ENCODE peak calls at places on chromosome 22, in five cellular contexts. E, H, L, P and Z are unnamed samples.

GRCh38 chr22:31945478-31945815 is 1.1 kb downstream of the YWHAH start:
- DNase-seq in P (no peak), H (no peak), E (no peak), L (no peak), Z (no peak)

GRCh38 chr22:23538502-23538860 is 41.6 kb downstream of the IGLL1 start:
- DNase-seq in H (no peak), P (no peak), E (no peak), L (no peak), Z (no peak)

GRCh38 chr22:31082606-31083376 is 1.7 kb downstream of the SMTN start:
- DNase-seq in L (peak; percentile 81), P (peak; percentile 64), E (no peak), H (no peak), Z (peak; percentile 72)

GRCh38 chr22:31650391-31650790 is 11.6 kb downstream of the PISD start:
- DNase-seq in P (no peak), E (no peak), H (no peak), L (no peak), Z (no peak)

GRCh38 chr22:44521326-44521725 is 23.3 kb upstream of the RTL6 start:
- DNase-seq in P (no peak), E (no peak), L (no peak), H (no peak), Z (no peak)

GRCh38 chr22:17234144-17234623 is 14.9 kb upstream of the ADA2 start:
- DNase-seq in P (peak; percentile 54), H (no peak), L (no peak), E (no peak), Z (peak; percentile 93)

GRCh38 chr22:50302564-50302963 is 4.9 kb downstream of the PLXNB2 start:
- DNase-seq in E (no peak), P (no peak), L (peak; percentile 46), H (no peak), Z (no peak)

GRCh38 chr22:38173156-38173906 is 8.3 kb downstream of the PLA2G6 start:
- DNase-seq in E (no peak), L (no peak), H (no peak), P (no peak), Z (no peak)

GRCh38 chr22:29269731-29270474 is 1.8 kb downstream of the EWSR1 start:
- DNase-seq in E (no peak), L (no peak), P (no peak), H (no peak), Z (no peak)

GRCh38 chr22:40023226-40023925 is 28.6 kb downstream of the FAM83F start:
- DNase-seq in E (no peak), H (no peak), L (no peak), P (no peak), Z (no peak)

GRCh38 chr22:32920032-32920628 is 118.6 kb downstream of the TIMP3 start:
- DNase-seq in H (no peak), P (no peak), E (no peak), L (peak; percentile 76), Z (no peak)

GRCh38 chr22:38080847-38081635 is 2.9 kb downstream of the SLC16A8 start:
- DNase-seq in E (no peak), P (peak; percentile 71), L (no peak), H (no peak), Z (peak; percentile 68)

GRCh38 chr22:45344339-45344738 is 34.6 kb downstream of the FAM118A start:
- DNase-seq in P (no peak), H (no peak), E (no peak), L (no peak), Z (no peak)

GRCh38 chr22:44068422-44069191 is 44.5 kb downstream of the PARVB start:
- DNase-seq in E (no peak), H (no peak), L (no peak), P (no peak), Z (no peak)

GRCh38 chr22:19175026-19175601 is 3.4 kb downstream of the SLC25A1 start:
- DNase-seq in E (no peak), P (no peak), H (no peak), L (no peak), Z (no peak)

GRCh38 chr22:37184816-37185541 is 3.1 kb downstream of the C1QTNF6 start:
- DNase-seq in E (no peak), P (peak; percentile 7), L (no peak), H (no peak), Z (no peak)

GRCh38 chr22:31227186-31227585 is 15.1 kb downstream of the LIMK2 start:
- DNase-seq in E (no peak), L (no peak), P (no peak), H (no peak), Z (no peak)

GRCh38 chr22:32605576-32605975 is 131.0 kb downstream of the FBXO7 start:
- DNase-seq in E (no peak), H (no peak), L (no peak), P (no peak), Z (no peak)

GRCh38 chr22:19253143-19253542 is 38.4 kb downstream of the CLTCL1 start:
- DNase-seq in P (no peak), H (no peak), L (no peak), E (no peak), Z (no peak)

GRCh38 chr22:29715240-29715639 is 4.6 kb upstream of the CABP7 start:
- DNase-seq in H (peak; percentile 31), P (peak; percentile 82), E (no peak), L (no peak), Z (no peak)

GRCh38 chr22:31870890-31871289 is 73.4 kb upstream of the YWHAH start:
- DNase-seq in E (no peak), L (no peak), P (no peak), H (no peak), Z (no peak)

GRCh38 chr22:31046591-31047226 is 34.4 kb upstream of the SMTN start:
- DNase-seq in L (peak; percentile 67), H (no peak), E (no peak), P (peak; percentile 48), Z (peak; percentile 14)

GRCh38 chr22:49457946-49458707 is 369.5 kb downstream of the BRD1 start:
- DNase-seq in L (no peak), H (no peak), E (no peak), P (no peak), Z (no peak)

GRCh38 chr22:44181033-44181911 is 547 bp downstream of the PARVG start:
- DNase-seq in E (peak; percentile 33), L (no peak), P (no peak), H (no peak), Z (no peak)

GRCh38 chr22:38240734-38241252 is 32.0 kb downstream of the TMEM184B start:
- DNase-seq in E (no peak), L (no peak), H (no peak), P (peak; percentile 43), Z (peak; percentile 71)

GRCh38 chr22:29914165-29914564 is 31.2 kb downstream of the MTMR3 start:
- DNase-seq in P (no peak), H (no peak), E (no peak), L (no peak), Z (no peak)

GRCh38 chr22:38272373-38273134 is at the start of gene TMEM184B:
- DNase-seq in P (peak; percentile 83), L (peak; percentile 81), E (peak; percentile 51), H (peak; percentile 38), Z (peak; percentile 76)

GRCh38 chr22:28544431-28544868 is 135.2 kb downstream of the TTC28 start:
- DNase-seq in P (no peak), E (no peak), L (no peak), H (no peak), Z (no peak)

GRCh38 chr22:31575190-31575589 is 78.9 kb downstream of the SFI1 start:
- DNase-seq in P (no peak), E (no peak), H (no peak), L (peak; percentile 21), Z (no peak)